ENCODE peak calls at places on chromosomes 5 and 9, in nine cellular contexts. One of them, this sample, is unnamed.

GRCh38 chr9:136718463-136719211 is 6.3 kb downstream of the DIPK1B start:
- DNase-seq in GDM1: no peak
- DNase-seq in KG1: no peak
- DNase-seq in IMR-90: no peak
- DNase-seq in substantia nigra: no peak
- DNase-seq in ELR: no peak
- DNase-seq in cardiac muscle cell: no peak
- DNase-seq in myocyte: no peak
- DNase-seq in NAMALWA: no peak
- DNase-seq in this sample: no peak

GRCh38 chr5:176596689-176597416 is 13.1 kb downstream of the GPRIN1 start:
- DNase-seq in GDM1: peak; percentile 37
- DNase-seq in KG1: peak; percentile 33
- DNase-seq in IMR-90: no peak
- DNase-seq in substantia nigra: no peak
- DNase-seq in ELR: no peak
- DNase-seq in cardiac muscle cell: peak; percentile 52
- DNase-seq in myocyte: no peak
- DNase-seq in NAMALWA: peak; percentile 40
- DNase-seq in this sample: no peak

GRCh38 chr5:6714221-6715041 is 1.2 kb downstream of the TENT4A start:
- DNase-seq in GDM1: no peak
- DNase-seq in KG1: no peak
- DNase-seq in IMR-90: no peak
- DNase-seq in substantia nigra: peak; percentile 27
- DNase-seq in ELR: peak; percentile 47
- DNase-seq in cardiac muscle cell: peak; percentile 50
- DNase-seq in myocyte: no peak
- DNase-seq in NAMALWA: peak; percentile 59
- DNase-seq in this sample: no peak

GRCh38 chr5:122063836-122064235 is 14.2 kb downstream of the LOX start:
- DNase-seq in GDM1: no peak
- DNase-seq in KG1: no peak
- DNase-seq in IMR-90: peak; percentile 79
- DNase-seq in substantia nigra: no peak
- DNase-seq in ELR: peak; percentile 77
- DNase-seq in cardiac muscle cell: no peak
- DNase-seq in myocyte: no peak
- DNase-seq in NAMALWA: no peak
- DNase-seq in this sample: no peak

GRCh38 chr9:75455444-75455921 is 367.2 kb downstream of the OSTF1 start:
- DNase-seq in GDM1: no peak
- DNase-seq in KG1: no peak
- DNase-seq in IMR-90: peak; percentile 1
- DNase-seq in substantia nigra: no peak
- DNase-seq in ELR: no peak
- DNase-seq in cardiac muscle cell: no peak
- DNase-seq in myocyte: peak; percentile 71
- DNase-seq in NAMALWA: peak; percentile 54
- DNase-seq in this sample: no peak

GRCh38 chr9:84899326-84899725 is 229.8 kb downstream of the NTRK2 start:
- DNase-seq in GDM1: no peak
- DNase-seq in KG1: no peak
- DNase-seq in IMR-90: no peak
- DNase-seq in substantia nigra: no peak
- DNase-seq in ELR: no peak
- DNase-seq in cardiac muscle cell: no peak
- DNase-seq in myocyte: no peak
- DNase-seq in NAMALWA: no peak
- DNase-seq in this sample: no peak

GRCh38 chr5:73759771-73760170 is 133.8 kb downstream of the ARHGEF28 start:
- DNase-seq in GDM1: no peak
- DNase-seq in KG1: no peak
- DNase-seq in IMR-90: peak; percentile 45
- DNase-seq in substantia nigra: no peak
- DNase-seq in ELR: no peak
- DNase-seq in cardiac muscle cell: no peak
- DNase-seq in myocyte: no peak
- DNase-seq in NAMALWA: no peak
- DNase-seq in this sample: no peak

GRCh38 chr9:96567203-96567700 is 52.4 kb downstream of the CDC14B start:
- DNase-seq in GDM1: no peak
- DNase-seq in KG1: no peak
- DNase-seq in IMR-90: no peak
- DNase-seq in substantia nigra: no peak
- DNase-seq in ELR: no peak
- DNase-seq in cardiac muscle cell: no peak
- DNase-seq in myocyte: no peak
- DNase-seq in NAMALWA: no peak
- DNase-seq in this sample: no peak

GRCh38 chr9:131405858-131406566 is 12.1 kb downstream of the PRRC2B start:
- DNase-seq in GDM1: no peak
- DNase-seq in KG1: no peak
- DNase-seq in IMR-90: no peak
- DNase-seq in substantia nigra: no peak
- DNase-seq in ELR: no peak
- DNase-seq in cardiac muscle cell: no peak
- DNase-seq in myocyte: no peak
- DNase-seq in NAMALWA: no peak
- DNase-seq in this sample: no peak

GRCh38 chr5:128213340-128213739 is 129.8 kb downstream of the SLC12A2 start:
- DNase-seq in GDM1: peak; percentile 16
- DNase-seq in KG1: peak; percentile 1
- DNase-seq in IMR-90: peak; percentile 77
- DNase-seq in substantia nigra: peak; percentile 4
- DNase-seq in ELR: peak; percentile 73
- DNase-seq in cardiac muscle cell: peak; percentile 73
- DNase-seq in myocyte: peak; percentile 68
- DNase-seq in NAMALWA: peak; percentile 71
- DNase-seq in this sample: no peak

GRCh38 chr5:136811551-136811950 is 446.2 kb upstream of the TRPC7 start:
- DNase-seq in GDM1: no peak
- DNase-seq in KG1: no peak
- DNase-seq in IMR-90: peak; percentile 86
- DNase-seq in substantia nigra: no peak
- DNase-seq in ELR: peak; percentile 86
- DNase-seq in cardiac muscle cell: no peak
- DNase-seq in myocyte: peak; percentile 88
- DNase-seq in NAMALWA: no peak
- DNase-seq in this sample: peak; percentile 46

GRCh38 chr5:128498844-128499455 is 39.1 kb downstream of the FBN2 start:
- DNase-seq in GDM1: no peak
- DNase-seq in KG1: no peak
- DNase-seq in IMR-90: peak; percentile 79
- DNase-seq in substantia nigra: no peak
- DNase-seq in ELR: peak; percentile 67
- DNase-seq in cardiac muscle cell: peak; percentile 64
- DNase-seq in myocyte: peak; percentile 79
- DNase-seq in NAMALWA: peak; percentile 49
- DNase-seq in this sample: no peak

GRCh38 chr5:160231789-160232342 is 2.6 kb downstream of the FABP6 start:
- DNase-seq in GDM1: no peak
- DNase-seq in KG1: no peak
- DNase-seq in IMR-90: peak; percentile 21
- DNase-seq in substantia nigra: no peak
- DNase-seq in ELR: no peak
- DNase-seq in cardiac muscle cell: no peak
- DNase-seq in myocyte: no peak
- DNase-seq in NAMALWA: no peak
- DNase-seq in this sample: no peak

GRCh38 chr9:136529516-136530471 is 16.1 kb downstream of the NOTCH1 start:
- DNase-seq in GDM1: peak; percentile 69
- DNase-seq in KG1: peak; percentile 54
- DNase-seq in IMR-90: no peak
- DNase-seq in substantia nigra: no peak
- DNase-seq in ELR: no peak
- DNase-seq in cardiac muscle cell: no peak
- DNase-seq in myocyte: no peak
- DNase-seq in NAMALWA: no peak
- DNase-seq in this sample: no peak

GRCh38 chr9:133710661-133711427 is 27.3 kb downstream of the SARDH start:
- DNase-seq in GDM1: no peak
- DNase-seq in KG1: no peak
- DNase-seq in IMR-90: no peak
- DNase-seq in substantia nigra: no peak
- DNase-seq in ELR: no peak
- DNase-seq in cardiac muscle cell: no peak
- DNase-seq in myocyte: peak; percentile 77
- DNase-seq in NAMALWA: no peak
- DNase-seq in this sample: no peak

GRCh38 chr5:145829708-145830361 is 5.3 kb downstream of the PRELID2 start:
- DNase-seq in GDM1: no peak
- DNase-seq in KG1: no peak
- DNase-seq in IMR-90: no peak
- DNase-seq in substantia nigra: no peak
- DNase-seq in ELR: no peak
- DNase-seq in cardiac muscle cell: no peak
- DNase-seq in myocyte: no peak
- DNase-seq in NAMALWA: no peak
- DNase-seq in this sample: no peak

GRCh38 chr5:153365547-153365946 is 124.9 kb upstream of the GRIA1 start:
- DNase-seq in GDM1: no peak
- DNase-seq in KG1: no peak
- DNase-seq in IMR-90: no peak
- DNase-seq in substantia nigra: no peak
- DNase-seq in ELR: no peak
- DNase-seq in cardiac muscle cell: no peak
- DNase-seq in myocyte: no peak
- DNase-seq in NAMALWA: no peak
- DNase-seq in this sample: no peak

GRCh38 chr5:150488519-150489357 is 19.2 kb upstream of the NDST1 start:
- DNase-seq in GDM1: no peak
- DNase-seq in KG1: no peak
- DNase-seq in IMR-90: peak; percentile 59
- DNase-seq in substantia nigra: peak; percentile 62
- DNase-seq in ELR: peak; percentile 85
- DNase-seq in cardiac muscle cell: no peak
- DNase-seq in myocyte: peak; percentile 70
- DNase-seq in NAMALWA: no peak
- DNase-seq in this sample: no peak

GRCh38 chr5:170809551-170809950 is 26.0 kb downstream of the GABRP start:
- DNase-seq in GDM1: no peak
- DNase-seq in KG1: no peak
- DNase-seq in IMR-90: peak; percentile 71
- DNase-seq in substantia nigra: peak; percentile 2
- DNase-seq in ELR: peak; percentile 81
- DNase-seq in cardiac muscle cell: peak; percentile 27
- DNase-seq in myocyte: no peak
- DNase-seq in NAMALWA: peak; percentile 28
- DNase-seq in this sample: no peak

GRCh38 chr5:34040411-34040810 is 2.6 kb downstream of the C1QTNF3 start:
- DNase-seq in GDM1: no peak
- DNase-seq in KG1: no peak
- DNase-seq in IMR-90: peak; percentile 35
- DNase-seq in substantia nigra: no peak
- DNase-seq in ELR: no peak
- DNase-seq in cardiac muscle cell: no peak
- DNase-seq in myocyte: no peak
- DNase-seq in NAMALWA: no peak
- DNase-seq in this sample: no peak

GRCh38 chr5:94916619-94917018 is 298.1 kb downstream of the SLF1 start:
- DNase-seq in GDM1: no peak
- DNase-seq in KG1: no peak
- DNase-seq in IMR-90: no peak
- DNase-seq in substantia nigra: no peak
- DNase-seq in ELR: no peak
- DNase-seq in cardiac muscle cell: no peak
- DNase-seq in myocyte: no peak
- DNase-seq in NAMALWA: no peak
- DNase-seq in this sample: no peak